ENCODE peak calls at places on chromosomes 6 and 20, in nine cellular contexts. T is mammary epithelial cell, Q is progenitor cell of endocrine pancreas, L is omental fat pad, C is MCF 10A, B is GM06990, P is IMR-90, O is endodermal cell, V is cardiac fibroblast. Z is an unnamed sample.

GRCh38 chr20:63095718-63096654 is 89.2 kb upstream of the BHLHE23 start:
- DNase-seq in V (no peak), O (peak), B (no peak), T (no peak), L (peak), P (no peak), Q (no peak), C (no peak), Z (no peak)

GRCh38 chr20:31760457-31761240 is 21.6 kb downstream of the TPX2 start:
- DNase-seq in C (peak), B (no peak), P (peak), T (no peak), O (no peak), Q (no peak), V (peak), L (no peak), Z (no peak)

GRCh38 chr6:45052325-45052724 is 275.8 kb upstream of the RUNX2 start:
- DNase-seq in V (no peak), B (no peak), C (peak), P (no peak), T (no peak), L (no peak), O (no peak), Q (no peak), Z (no peak)

GRCh38 chr6:129502261-129502660 is 207.7 kb downstream of the ARHGAP18 start:
- DNase-seq in B (no peak), O (no peak), Q (no peak), C (no peak), T (peak), P (peak), V (peak), L (no peak), Z (no peak)

GRCh38 chr6:36735110-36735971 is 37.7 kb downstream of the RAB44 start:
- DNase-seq in C (no peak), B (no peak), T (no peak), L (peak), V (peak), O (no peak), Q (no peak), P (peak), Z (no peak)

GRCh38 chr6:133424359-133424758 is 183.2 kb downstream of the EYA4 start:
- DNase-seq in V (no peak), B (no peak), T (no peak), L (no peak), C (no peak), Q (no peak), O (no peak), P (no peak), Z (no peak)

GRCh38 chr20:2867081-2867860 is 6.0 kb upstream of the PTPRA start:
- DNase-seq in O (no peak), B (no peak), C (no peak), Q (no peak), T (no peak), V (no peak), L (no peak), P (no peak), Z (no peak)

GRCh38 chr6:137830562-137830961 is 36.5 kb upstream of the TNFAIP3 start:
- DNase-seq in T (no peak), V (no peak), P (no peak), C (no peak), O (no peak), L (no peak), B (no peak), Q (no peak), Z (no peak)

GRCh38 chr20:51624157-51624731 is 81.7 kb upstream of the NFATC2 start:
- DNase-seq in Q (peak), B (peak), V (peak), O (peak), T (peak), C (peak), L (no peak), P (peak), Z (peak)

GRCh38 chr20:18909254-18909653 is 95.7 kb downstream of the SCP2D1 start:
- DNase-seq in O (no peak), V (no peak), L (no peak), T (no peak), Q (no peak), P (no peak), C (no peak), B (no peak), Z (no peak)

GRCh38 chr6:89974776-89975175 is 80.5 kb downstream of the GJA10 start:
- DNase-seq in O (no peak), Q (no peak), B (no peak), P (no peak), T (no peak), C (no peak), V (no peak), L (no peak), Z (no peak)

GRCh38 chr6:28351087-28351486 is 1.3 kb downstream of the ZKSCAN3 start:
- DNase-seq in T (no peak), B (no peak), Q (no peak), P (no peak), V (no peak), L (no peak), O (no peak), C (no peak), Z (no peak)

GRCh38 chr20:3744806-3745685 is 12.6 kb downstream of the HSPA12B start:
- DNase-seq in O (peak), B (peak), P (no peak), T (peak), V (peak), L (no peak), C (peak), Q (no peak), Z (peak)

GRCh38 chr6:105545947-105546710 is 143.2 kb upstream of the PREP start:
- DNase-seq in T (peak), Q (no peak), L (no peak), P (peak), C (peak), V (peak), O (no peak), B (no peak), Z (no peak)

GRCh38 chr6:5838656-5839396 is 167.9 kb downstream of the NRN1 start:
- DNase-seq in T (no peak), C (no peak), O (no peak), B (no peak), V (no peak), L (no peak), P (no peak), Q (no peak), Z (no peak)

GRCh38 chr6:21395121-21395520 is 198.4 kb upstream of the SOX4 start:
- DNase-seq in Q (no peak), O (no peak), P (peak), L (no peak), C (no peak), V (no peak), B (no peak), T (peak), Z (no peak)

GRCh38 chr20:62644044-62644795 is 1.9 kb downstream of the SLCO4A1 start:
- DNase-seq in P (no peak), T (no peak), V (no peak), C (no peak), B (no peak), Q (no peak), O (no peak), L (no peak), Z (no peak)

GRCh38 chr20:36153754-36154695 is 515 bp upstream of the EPB41L1 start:
- DNase-seq in B (no peak), L (peak), O (peak), C (peak), P (peak), Q (peak), V (peak), T (peak), Z (peak)

GRCh38 chr6:3211681-3212080 is 15.8 kb downstream of the TUBB2B start:
- DNase-seq in T (no peak), Q (no peak), B (no peak), V (no peak), C (no peak), P (no peak), L (no peak), O (peak), Z (no peak)

GRCh38 chr6:24936641-24937317 is 1.0 kb upstream of the RIPOR2 start:
- DNase-seq in T (peak), L (no peak), Q (no peak), P (peak), C (peak), B (peak), O (no peak), V (peak), Z (no peak)

GRCh38 chr20:2114990-2115681 is 13.5 kb downstream of the STK35 start:
- DNase-seq in V (peak), B (no peak), O (no peak), P (peak), T (no peak), Q (no peak), C (no peak), L (no peak), Z (no peak)

GRCh38 chr6:125995972-125996580 is 9.7 kb downstream of the TRMT11 start:
- DNase-seq in L (no peak), P (peak), V (peak), O (peak), C (peak), B (no peak), Q (peak), T (peak), Z (peak)

GRCh38 chr6:1479095-1479494 is 89.7 kb downstream of the FOXF2 start:
- DNase-seq in O (no peak), C (peak), P (peak), V (peak), B (no peak), L (no peak), Q (no peak), T (peak), Z (no peak)

DNA sequence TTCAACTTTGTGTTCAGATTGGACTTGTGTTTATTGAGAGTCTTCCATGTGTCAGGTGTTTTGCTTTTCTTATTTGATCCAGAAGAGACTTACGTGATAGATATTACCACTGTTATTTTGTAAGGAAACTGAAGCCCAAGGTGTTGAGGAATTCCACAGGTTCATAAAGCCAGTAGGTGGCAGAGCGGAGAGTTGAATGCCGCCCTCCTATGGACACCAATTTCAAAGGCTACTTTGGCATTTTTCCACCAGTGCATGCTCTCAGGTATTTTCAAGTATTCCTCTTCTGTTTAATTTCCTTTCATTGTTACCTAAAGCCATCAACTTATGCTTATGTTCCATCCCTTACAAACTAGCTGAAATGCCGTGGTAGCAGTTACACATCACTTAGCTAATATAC is 14.0 kb upstream of the COL10A1 start:
- DNase-seq in C (peak), V (no peak), O (no peak), L (no peak), B (no peak), P (no peak), Q (no peak), T (peak), Z (no peak)
- TF ChIP-seq CTCF in C (peak), V (no peak), O (peak), L (no peak), B (no peak), P (no peak), Q (peak), T (peak), Z (no peak)

GRCh38 chr6:63882208-63882607 is 246.6 kb downstream of the PHF3 start:
- DNase-seq in V (no peak), T (no peak), B (no peak), L (no peak), P (no peak), Q (no peak), C (no peak), O (peak), Z (no peak)
- TF ChIP-seq CTCF in V (peak), T (peak), B (no peak), L (no peak), P (no peak), Q (peak), C (no peak), O (peak), Z (peak)

DNA sequence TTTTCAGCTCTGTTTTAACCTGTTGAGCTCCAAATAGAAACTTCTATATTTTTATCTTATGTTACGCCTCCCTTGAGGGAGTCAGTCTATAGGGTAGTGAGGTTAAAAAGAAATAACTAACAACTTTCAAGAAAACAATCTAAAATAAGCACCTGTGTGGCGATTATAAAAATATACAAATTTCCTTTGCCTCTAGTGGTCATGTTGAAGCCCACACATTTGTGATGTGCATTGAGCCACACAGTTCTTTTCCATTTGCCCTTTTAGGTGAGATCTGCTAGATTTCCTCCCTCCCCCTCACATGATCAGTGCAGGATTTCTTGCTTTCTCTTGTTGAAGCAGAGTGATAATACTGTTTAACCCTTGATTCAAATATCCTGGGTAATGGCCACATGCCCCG is 84.2 kb downstream of the MYB start:
- DNase-seq in V (no peak), B (no peak), Q (no peak), C (no peak), P (no peak), T (no peak), L (no peak), O (no peak), Z (no peak)
- TF ChIP-seq CTCF in V (no peak), B (no peak), Q (no peak), C (no peak), P (no peak), T (no peak), L (no peak), O (peak), Z (no peak)

GRCh38 chr6:158472453-158472852 is 87.4 kb upstream of the TMEM181 start:
- DNase-seq in T (no peak), V (no peak), B (no peak), O (no peak), C (no peak), P (no peak), L (no peak), Q (no peak), Z (no peak)

GRCh38 chr6:158467923-158468322 is 92.0 kb upstream of the TMEM181 start:
- DNase-seq in O (peak), B (no peak), V (no peak), P (no peak), L (no peak), Q (no peak), C (no peak), T (no peak), Z (no peak)

GRCh38 chr6:158471339-158471738 is 88.6 kb upstream of the TMEM181 start:
- DNase-seq in B (peak), T (no peak), O (no peak), C (no peak), Q (no peak), P (no peak), V (no peak), L (no peak), Z (no peak)

GRCh38 chr6:158465747-158466146 is 94.1 kb upstream of the TMEM181 start:
- DNase-seq in B (no peak), O (no peak), P (no peak), L (no peak), V (no peak), C (no peak), Q (no peak), T (no peak), Z (no peak)

DNA sequence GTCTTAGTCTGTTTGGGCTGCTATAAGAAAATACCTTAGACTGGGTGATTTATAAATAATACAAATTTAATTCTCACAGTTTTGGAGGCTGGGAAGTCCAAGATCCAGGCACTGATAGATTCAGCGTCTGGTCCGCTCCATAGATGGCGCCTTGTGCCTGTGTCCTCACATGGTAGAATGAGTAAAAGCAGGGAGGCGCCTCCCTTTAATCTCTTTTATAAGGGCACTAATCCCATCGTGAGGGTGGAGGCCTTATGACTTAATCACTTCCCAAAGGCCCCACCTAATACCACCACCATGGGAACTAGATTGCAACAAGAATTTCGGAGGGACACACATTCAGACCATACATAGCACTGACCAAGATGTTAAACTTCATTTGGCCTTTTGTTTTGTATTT is 91.2 kb upstream of the TMEM181 start:
- DNase-seq in V (peak), C (peak), Q (no peak), B (no peak), O (no peak), L (no peak), P (no peak), T (no peak), Z (no peak)
- TF ChIP-seq CTCF in V (no peak), C (peak), Q (no peak), B (no peak), O (peak), L (no peak), P (no peak), T (no peak), Z (no peak)

Z was measured in neural crest cell.